ENCODE peak calls at places on chromosome 12, in ten cellular contexts. A is fibroblast of mammary gland; Q is NCI-H1436; K is GM04504; W is stimulated activated naive B cell treated with anti-CD40 and anti-IgM and Interleukin-4, amounts not matched to agents 10 μg/mL and 1 μg/mL and 100 μg/mL, for 72 hours; R is kidney tubule cell; D is progenitor cell of endocrine pancreas; M is NCI-H460; X is neural crest cell; T is CD4-positive, CD25-positive, alpha-beta regulatory T cell. G is an unnamed sample.

GRCh38 chr12:89235189-89235993 is 116.9 kb downstream of the DUSP6 start:
- DNase-seq in A (no peak), Q (no peak), K (no peak), W (no peak), R (no peak), D (no peak), M (no peak), X (no peak), T (no peak), G (no peak)

GRCh38 chr12:124039276-124039675 is 66.3 kb downstream of the ZNF664 start:
- DNase-seq in A (peak), Q (no peak), K (no peak), W (no peak), R (peak), D (no peak), M (no peak), X (no peak), T (no peak), G (no peak)

GRCh38 chr12:32455607-32456063 is 56.3 kb downstream of the FGD4 start:
- DNase-seq in A (peak), Q (peak), K (peak), W (no peak), R (peak), D (no peak), M (peak), X (peak), T (no peak), G (peak)

GRCh38 chr12:14941369-14941768 is 3.0 kb upstream of the ERP27 start:
- DNase-seq in A (no peak), Q (no peak), K (no peak), W (no peak), R (no peak), D (no peak), M (no peak), X (no peak), T (no peak), G (no peak)

GRCh38 chr12:6724409-6724797 is 557 bp downstream of the COPS7A start:
- DNase-seq in A (peak), Q (no peak), K (no peak), W (peak), R (peak), D (peak), M (no peak), X (no peak), T (no peak), G (no peak)

GRCh38 chr12:132393991-132394949 is 64.9 kb upstream of the GALNT9 start:
- DNase-seq in A (no peak), Q (no peak), K (no peak), W (no peak), R (peak), D (no peak), M (peak), X (no peak), T (no peak), G (no peak)

GRCh38 chr12:125330645-125331341 is 265.6 kb downstream of the AACS start:
- DNase-seq in A (peak), Q (no peak), K (no peak), W (peak), R (peak), D (peak), M (peak), X (peak), T (no peak), G (no peak)

GRCh38 chr12:31267966-31268365 is 58.0 kb downstream of the SINHCAF start:
- DNase-seq in A (peak), Q (no peak), K (no peak), W (no peak), R (no peak), D (no peak), M (no peak), X (no peak), T (no peak), G (no peak)

GRCh38 chr12:3277261-3277943 is 200.2 kb downstream of the TSPAN9 start:
- DNase-seq in A (no peak), Q (no peak), K (no peak), W (no peak), R (no peak), D (no peak), M (no peak), X (no peak), T (no peak), G (no peak)

GRCh38 chr12:113422030-113422900 is at the start of gene SDSL:
- DNase-seq in A (peak), Q (peak), K (peak), W (peak), R (peak), D (no peak), M (peak), X (peak), T (no peak), G (peak)

GRCh38 chr12:47686645-47687240 is 19.1 kb downstream of the RPAP3 start:
- DNase-seq in A (peak), Q (peak), K (peak), W (no peak), R (peak), D (no peak), M (peak), X (peak), T (no peak), G (peak)

GRCh38 chr12:26746315-26746714 is 86.7 kb downstream of the ITPR2 start:
- DNase-seq in A (peak), Q (no peak), K (peak), W (no peak), R (peak), D (no peak), M (no peak), X (no peak), T (no peak), G (peak)

GRCh38 chr12:108063192-108063591 is 65.9 kb upstream of the WSCD2 start:
- DNase-seq in A (peak), Q (no peak), K (no peak), W (no peak), R (peak), D (no peak), M (peak), X (peak), T (no peak), G (no peak)

GRCh38 chr12:68158427-68158826 is 1.1 kb downstream of the IFNG start:
- DNase-seq in A (peak), Q (peak), K (peak), W (no peak), R (peak), D (no peak), M (peak), X (no peak), T (no peak), G (no peak)

GRCh38 chr12:53004582-53004981 is 1.7 kb upstream of the EIF4B start:
- DNase-seq in A (peak), Q (no peak), K (no peak), W (no peak), R (no peak), D (no peak), M (no peak), X (no peak), T (no peak), G (no peak)

GRCh38 chr12:98291828-98292227 is 223.6 kb upstream of the TMPO start:
- DNase-seq in A (no peak), Q (no peak), K (no peak), W (no peak), R (no peak), D (no peak), M (no peak), X (no peak), T (no peak), G (no peak)

GRCh38 chr12:130622803-130623202 is 93.3 kb downstream of the RIMBP2 start:
- DNase-seq in A (no peak), Q (no peak), K (no peak), W (no peak), R (no peak), D (no peak), M (no peak), X (no peak), T (no peak), G (no peak)

GRCh38 chr12:132061641-132062430 is 82.3 kb downstream of the DDX51 start:
- DNase-seq in A (no peak), Q (no peak), K (no peak), W (no peak), R (no peak), D (no peak), M (no peak), X (peak), T (no peak), G (no peak)

GRCh38 chr12:19021646-19022045 is 107.9 kb upstream of the PLEKHA5 start:
- DNase-seq in A (no peak), Q (no peak), K (no peak), W (no peak), R (peak), D (no peak), M (no peak), X (no peak), T (no peak), G (no peak)

GRCh38 chr12:130184531-130185090 is 22.3 kb downstream of the FZD10 start:
- DNase-seq in A (no peak), Q (no peak), K (no peak), W (no peak), R (no peak), D (no peak), M (no peak), X (no peak), T (no peak), G (no peak)

GRCh38 chr12:96883571-96883970 is 23.5 kb upstream of the NEDD1 start:
- DNase-seq in A (peak), Q (no peak), K (no peak), W (no peak), R (no peak), D (no peak), M (no peak), X (no peak), T (no peak), G (no peak)

GRCh38 chr12:16600525-16600924 is 5.4 kb downstream of the LMO3 start:
- DNase-seq in A (no peak), Q (no peak), K (no peak), W (no peak), R (no peak), D (no peak), M (no peak), X (no peak), T (no peak), G (no peak)

GRCh38 chr12:72723732-72724131 is 451.6 kb downstream of the TRHDE start:
- DNase-seq in A (no peak), Q (no peak), K (no peak), W (no peak), R (peak), D (no peak), M (no peak), X (no peak), T (no peak), G (no peak)

GRCh38 chr12:82527165-82527780 is 159.4 kb upstream of the TMTC2 start:
- DNase-seq in A (peak), Q (peak), K (peak), W (no peak), R (peak), D (no peak), M (peak), X (peak), T (no peak), G (peak)

GRCh38 chr12:102522768-102523167 is 42.4 kb upstream of the IGF1 start:
- DNase-seq in A (no peak), Q (no peak), K (no peak), W (no peak), R (no peak), D (no peak), M (no peak), X (no peak), T (no peak), G (no peak)

GRCh38 chr12:127485528-127485927 is 781.4 kb upstream of the TMEM132C start:
- DNase-seq in A (peak), Q (peak), K (peak), W (no peak), R (peak), D (no peak), M (no peak), X (no peak), T (no peak), G (peak)

GRCh38 chr12:6925543-6926279 is 2.0 kb upstream of the ATN1 start:
- DNase-seq in A (peak), Q (no peak), K (peak), W (no peak), R (peak), D (no peak), M (peak), X (no peak), T (no peak), G (peak)

GRCh38 chr12:83156800-83157199 is 470.1 kb downstream of the TMTC2 start:
- DNase-seq in A (no peak), Q (no peak), K (no peak), W (no peak), R (no peak), D (no peak), M (no peak), X (no peak), T (no peak), G (no peak)

GRCh38 chr12:111777345-111778045 is 10.8 kb downstream of the ALDH2 start:
- DNase-seq in A (no peak), Q (no peak), K (no peak), W (no peak), R (peak), D (no peak), M (no peak), X (no peak), T (no peak), G (no peak)

GRCh38 chr12:53430116-53430515 is 6.5 kb downstream of the AMHR2 start:
- DNase-seq in A (no peak), Q (no peak), K (no peak), W (no peak), R (no peak), D (no peak), M (no peak), X (no peak), T (no peak), G (no peak)

GRCh38 chr12:34397591-34398365 is 375.5 kb downstream of the ALG10 start:
- DNase-seq in A (no peak), Q (no peak), K (no peak), W (peak), R (no peak), D (peak), M (no peak), X (no peak), T (no peak), G (no peak)

G was measured in AG09309.